ENCODE peak calls at places on chromosomes 12 and 14, in eight cellular contexts. T, F, J, X, Y, Z, G and M are unnamed samples.

GRCh38 chr12:121004253-121004815 is 12.0 kb downstream of the C12orf43 start:
- DNase-seq in T (no peak), F (no peak), J (no peak), X (no peak), Y (no peak), Z (no peak), G (no peak), M (no peak)

GRCh38 chr14:29310757-29311156 is 544.2 kb downstream of the FOXG1 start:
- DNase-seq in T (peak; percentile 78), F (no peak), J (no peak), X (no peak), Y (no peak), Z (no peak), G (no peak), M (no peak)

GRCh38 chr14:105305350-105305749 is 4.5 kb upstream of the BRF1 start:
- DNase-seq in T (no peak), F (no peak), J (no peak), X (no peak), Y (no peak), Z (no peak), G (no peak), M (no peak)

GRCh38 chr12:55707841-55708694 is at the start of gene ITGA7:
- DNase-seq in T (no peak), F (peak; percentile 92), J (peak; percentile 80), X (peak; percentile 100), Y (peak; percentile 92), Z (peak; percentile 91), G (peak; percentile 73), M (peak; percentile 78)

GRCh38 chr12:1083888-1084262 is 92.9 kb downstream of the ERC1 start:
- DNase-seq in T (peak; percentile 69), F (no peak), J (peak; percentile 70), X (no peak), Y (no peak), Z (peak; percentile 57), G (peak; percentile 84), M (no peak)

GRCh38 chr14:86646688-86647687 is 1117.0 kb downstream of the FLRT2 start:
- DNase-seq in T (peak; percentile 70), F (no peak), J (no peak), X (no peak), Y (no peak), Z (peak; percentile 43), G (peak; percentile 23), M (no peak)

GRCh38 chr12:80001562-80001961 is 66.7 kb upstream of the PPP1R12A start:
- DNase-seq in T (no peak), F (no peak), J (no peak), X (no peak), Y (no peak), Z (peak; percentile 44), G (no peak), M (no peak)

GRCh38 chr12:12387521-12387920 is 30.6 kb downstream of the BORCS5 start:
- DNase-seq in T (peak; percentile 59), F (no peak), J (no peak), X (no peak), Y (no peak), Z (no peak), G (no peak), M (no peak)

GRCh38 chr14:68775614-68776126 is 17.2 kb downstream of the ZFP36L1 start:
- DNase-seq in T (no peak), F (peak; percentile 51), J (no peak), X (peak; percentile 47), Y (no peak), Z (peak; percentile 65), G (no peak), M (peak; percentile 40)

GRCh38 chr12:116142936-116143882 is 134.3 kb downstream of the MED13L start:
- DNase-seq in T (peak; percentile 89), F (no peak), J (no peak), X (no peak), Y (no peak), Z (no peak), G (peak; percentile 96), M (no peak)

GRCh38 chr12:58544281-58544680 is 376.0 kb downstream of the LRIG3 start:
- DNase-seq in T (no peak), F (no peak), J (no peak), X (no peak), Y (no peak), Z (no peak), G (no peak), M (no peak)

GRCh38 chr14:55963295-55963694 is 154.9 kb upstream of the PELI2 start:
- DNase-seq in T (no peak), F (no peak), J (no peak), X (no peak), Y (no peak), Z (peak; percentile 32), G (no peak), M (no peak)

GRCh38 chr14:23294734-23295561 is 7.7 kb downstream of the PPP1R3E start:
- DNase-seq in T (peak; percentile 51), F (no peak), J (peak; percentile 76), X (peak; percentile 82), Y (peak; percentile 51), Z (peak; percentile 65), G (peak; percentile 81), M (peak; percentile 32)

GRCh38 chr12:39105111-39105510 is 199.7 kb upstream of the CPNE8 start:
- DNase-seq in T (no peak), F (no peak), J (no peak), X (no peak), Y (no peak), Z (no peak), G (no peak), M (no peak)

GRCh38 chr12:105120551-105120950 is 13.0 kb downstream of the WASHC4 start:
- DNase-seq in T (peak; percentile 16), F (no peak), J (no peak), X (no peak), Y (no peak), Z (no peak), G (no peak), M (no peak)
- H3K36me3 ChIP-seq in T (peaks cover 43% of the 10 kb centered on the region), F (peaks cover 32% of the 10 kb centered on the region), J (no peaks in the 10 kb centered on the region), X (peaks cover 82% of the 10 kb centered on the region), Y (peaks cover 7% of the 10 kb centered on the region), Z (peaks cover 2% of the 10 kb centered on the region), G (peaks cover 69% of the 10 kb centered on the region), M (peaks cover 100% of the 10 kb centered on the region)

DNA sequence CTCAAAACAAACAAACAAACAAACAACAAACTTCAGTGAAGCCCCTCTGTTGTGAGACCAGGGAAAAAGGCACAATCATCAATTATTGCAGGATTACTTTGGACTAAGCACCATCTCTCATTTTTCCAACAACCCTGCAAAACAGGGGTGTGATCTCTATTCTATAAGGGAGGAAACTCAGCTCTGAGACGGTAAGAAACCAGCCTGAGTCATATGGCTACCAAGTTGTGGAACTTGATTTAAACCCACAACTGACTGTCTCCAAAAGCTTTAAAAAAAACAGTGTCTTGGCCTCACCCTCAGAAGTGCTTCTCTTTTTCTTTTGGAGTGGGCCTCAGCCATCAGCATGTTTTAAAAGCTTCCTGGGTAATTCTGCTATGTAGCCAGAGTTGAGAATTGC is 49.8 kb downstream of the RIN3 start:
- DNase-seq in T (peak; percentile 55), F (no peak), J (no peak), X (no peak), Y (no peak), Z (no peak), G (no peak), M (no peak)
- H3K27ac ChIP-seq in T (no peak overlapping the region), F (no peak overlapping the region), J (no peak overlapping the region), X (no peak overlapping the region), Y (no peak overlapping the region), Z (no peak overlapping the region), G (no peak overlapping the region), M (no peak overlapping the region)

GRCh38 chr14:95098984-95099599 is 58.2 kb downstream of the DICER1 start:
- DNase-seq in T (peak; percentile 55), F (peak; percentile 85), J (peak; percentile 81), X (peak; percentile 83), Y (peak; percentile 48), Z (peak; percentile 84), G (peak; percentile 86), M (peak; percentile 72)
- H3K36me3 ChIP-seq in T (peaks cover 34% of the 10 kb centered on the region), F (peaks cover 14% of the 10 kb centered on the region), J (no peaks in the 10 kb centered on the region), X (peaks cover 60% of the 10 kb centered on the region), Y (peaks cover 18% of the 10 kb centered on the region), Z (peaks cover 2% of the 10 kb centered on the region), G (peaks cover 20% of the 10 kb centered on the region), M (peaks cover 60% of the 10 kb centered on the region)

GRCh38 chr14:94691658-94692029 is 78.3 kb downstream of the GSC start:
- DNase-seq in T (no peak), F (no peak), J (no peak), X (no peak), Y (no peak), Z (no peak), G (peak; percentile 36), M (no peak)
- H3K27ac ChIP-seq in T (no peak overlapping the region), F (no peak overlapping the region), J (no peak overlapping the region), X (no peak overlapping the region), Y (no peak overlapping the region), Z (no peak overlapping the region), G (no peak overlapping the region), M (no peak overlapping the region)

DNA sequence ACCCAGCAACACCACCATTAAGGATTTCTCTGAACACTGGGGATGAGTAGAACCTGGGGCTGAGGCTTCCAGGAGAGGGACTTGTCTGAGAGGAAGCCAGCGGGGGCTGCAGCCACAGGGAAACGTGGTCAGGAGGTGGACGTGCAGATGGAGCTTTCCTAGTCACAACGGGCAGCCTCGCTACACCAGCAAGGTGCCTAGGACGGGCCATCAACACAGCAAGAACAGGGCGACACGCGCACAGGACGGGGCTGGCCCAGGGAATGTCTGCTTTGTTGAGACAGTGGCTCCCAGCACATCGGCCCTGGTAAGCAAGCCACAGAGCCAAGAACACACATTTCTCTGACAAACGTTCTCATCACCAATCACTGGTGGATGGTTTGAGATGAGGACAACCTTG is 25.3 kb downstream of the ANKLE2 start:
- DNase-seq in T (no peak), F (no peak), J (no peak), X (peak; percentile 42), Y (no peak), Z (no peak), G (no peak), M (no peak)
- H3K36me3 ChIP-seq in T (peaks cover 78% of the 10 kb centered on the region), F (peaks cover 90% of the 10 kb centered on the region), J (peaks cover 3% of the 10 kb centered on the region), X (peaks cover 86% of the 10 kb centered on the region), Y (peaks cover 68% of the 10 kb centered on the region), Z (peaks cover 34% of the 10 kb centered on the region), G (peaks cover 85% of the 10 kb centered on the region), M (peaks cover 26% of the 10 kb centered on the region)

GRCh38 chr14:54652890-54653201 is 85.9 kb downstream of the SAMD4A start:
- DNase-seq in T (no peak), F (no peak), J (no peak), X (no peak), Y (no peak), Z (peak; percentile 42), G (no peak), M (no peak)
- H3K27ac ChIP-seq in T (peak overlapping the region; percentile 99), F (peak overlapping the region; percentile 90), J (peak overlapping the region; percentile 88), X (peak overlapping the region; percentile 59), Y (peak overlapping the region; percentile 48), Z (peak overlapping the region; percentile 27), G (peak overlapping the region; percentile 92), M (peak overlapping the region; percentile 88)

DNA sequence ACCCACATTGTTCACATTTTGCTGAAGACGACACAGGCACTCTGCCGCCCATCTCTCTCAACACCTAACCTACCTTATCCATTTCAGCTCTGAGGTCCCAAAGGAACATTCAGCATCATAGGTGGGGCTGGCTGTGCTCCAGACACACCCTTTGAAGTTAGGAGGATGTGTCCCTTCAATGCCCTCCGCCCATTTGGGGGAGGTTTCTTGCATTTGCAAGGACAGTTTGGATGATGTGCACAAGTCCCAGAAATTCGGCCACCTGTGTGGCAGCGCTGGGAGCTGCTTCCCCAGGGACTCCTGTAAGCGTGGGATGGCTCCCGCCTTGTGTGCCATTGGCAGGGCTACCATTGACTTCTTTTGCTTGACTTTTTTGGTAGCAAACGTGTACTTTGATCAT is 113.8 kb downstream of the RIMBP2 start:
- DNase-seq in T (no peak), F (no peak), J (no peak), X (peak; percentile 30), Y (no peak), Z (no peak), G (no peak), M (no peak)
- H3K36me3 ChIP-seq in T (no peaks in the 10 kb centered on the region), F (no peaks in the 10 kb centered on the region), J (no peaks in the 10 kb centered on the region), X (no peaks in the 10 kb centered on the region), Y (peaks cover 2% of the 10 kb centered on the region), Z (no peaks in the 10 kb centered on the region), G (no peaks in the 10 kb centered on the region), M (no peaks in the 10 kb centered on the region)